ENCODE peak calls at places on chromosomes 1 and 21, in six cellular contexts. U is HepG2, N is K562, C is SK-N-SH, W is HCT116, F is GM12878. O is an unnamed sample. For H3K4me1, the result is how much of the 10 kb centered on the place peaks cover.

GRCh38 chr1:231629132-231629531 is 2.5 kb downstream of the DISC1 start:
- DNase-seq in U (no peak), N (peak), C (no peak), W (no peak), F (no peak), O (no peak)

GRCh38 chr1:100354971-100355394 is 2.7 kb downstream of the CDC14A start:
- DNase-seq in U (peak), N (peak), C (no peak), W (peak), F (no peak), O (no peak)

GRCh38 chr1:40802078-40803075 is 18.8 kb downstream of the KCNQ4 start:
- DNase-seq in U (peak), N (peak), C (peak), W (peak), F (no peak), O (peak)

GRCh38 chr1:66439028-66439427 is 94.9 kb upstream of the SGIP1 start:
- DNase-seq in U (no peak), N (no peak), C (no peak), W (no peak), F (peak), O (no peak)

GRCh38 chr1:201385299-201385891 is 7.9 kb upstream of the TNNT2 start:
- DNase-seq in U (peak), N (peak), C (peak), W (no peak), F (no peak), O (peak)

GRCh38 chr1:43853161-43853921 is 80.3 kb upstream of the ARTN start:
- DNase-seq in U (no peak), N (no peak), C (peak), W (no peak), F (peak), O (no peak)

GRCh38 chr1:162327791-162328165 is 48.9 kb downstream of the SPATA46 start:
- DNase-seq in U (no peak), N (no peak), C (no peak), W (no peak), F (no peak), O (no peak)

GRCh38 chr1:238485062-238485905 is 594.6 kb upstream of the ZP4 start:
- DNase-seq in U (no peak), N (no peak), C (no peak), W (no peak), F (no peak), O (no peak)

GRCh38 chr1:54475357-54476230 is 69.4 kb upstream of the SSBP3 start:
- DNase-seq in U (no peak), N (no peak), C (peak), W (no peak), F (no peak), O (no peak)

GRCh38 chr1:88920845-88921244 is 29.5 kb upstream of the GTF2B start:
- DNase-seq in U (peak), N (no peak), C (no peak), W (no peak), F (no peak), O (no peak)

GRCh38 chr1:41455479-41456271 is 28.8 kb downstream of the EDN2 start:
- DNase-seq in U (no peak), N (no peak), C (peak), W (no peak), F (no peak), O (no peak)

GRCh38 chr1:4482526-4482925 is 171.9 kb upstream of the AJAP1 start:
- DNase-seq in U (no peak), N (no peak), C (no peak), W (no peak), F (no peak), O (no peak)

GRCh38 chr1:221522440-221523050 is 219.3 kb downstream of the DUSP10 start:
- DNase-seq in U (no peak), N (no peak), C (no peak), W (no peak), F (no peak), O (no peak)

GRCh38 chr1:94678187-94678863 is 136.8 kb upstream of the F3 start:
- DNase-seq in U (no peak), N (no peak), C (no peak), W (no peak), F (no peak), O (no peak)

GRCh38 chr21:17742940-17743592 is 76.1 kb downstream of the C21orf91 start:
- DNase-seq in U (no peak), N (no peak), C (no peak), W (no peak), F (peak), O (no peak)

GRCh38 chr1:10400013-10400412 is 1.1 kb downstream of the PGD start:
- DNase-seq in U (no peak), N (peak), C (no peak), W (no peak), F (no peak), O (no peak)

GRCh38 chr21:33197546-33197945 is 32.2 kb upstream of the IFNAR2 start:
- DNase-seq in U (no peak), N (no peak), C (no peak), W (no peak), F (no peak), O (no peak)

GRCh38 chr1:3031401-3032221 is 10.3 kb downstream of the ACTRT2 start:
- DNase-seq in U (no peak), N (no peak), C (no peak), W (no peak), F (no peak), O (no peak)

GRCh38 chr1:172002725-172003345 is 161.5 kb downstream of the DNM3 start:
- DNase-seq in U (peak), N (peak), C (peak), W (peak), F (peak), O (no peak)

GRCh38 chr1:91863498-91863897 is 22.5 kb downstream of the TGFBR3 start:
- DNase-seq in U (no peak), N (no peak), C (no peak), W (no peak), F (no peak), O (no peak)

GRCh38 chr1:86247553-86248279 is 91.1 kb upstream of the COL24A1 start:
- DNase-seq in U (no peak), N (no peak), C (no peak), W (no peak), F (no peak), O (no peak)

GRCh38 chr1:226002667-226003501 is 3.7 kb upstream of the SDE2 start:
- DNase-seq in U (no peak), N (peak), C (peak), W (peak), F (no peak), O (peak)

GRCh38 chr1:111851552-111851951 is 95.9 kb downstream of the DDX20 start:
- DNase-seq in U (no peak), N (no peak), C (no peak), W (no peak), F (no peak), O (no peak)

GRCh38 chr1:176628775-176629174 is 165.8 kb downstream of the PAPPA2 start:
- DNase-seq in U (no peak), N (no peak), C (no peak), W (no peak), F (no peak), O (no peak)

GRCh38 chr1:10622896-10623295 is 148.1 kb downstream of the PEX14 start:
- DNase-seq in U (no peak), N (no peak), C (no peak), W (no peak), F (no peak), O (no peak)

GRCh38 chr1:183215076-183215720 is 29.1 kb downstream of the LAMC2 start:
- DNase-seq in U (no peak), N (no peak), C (no peak), W (no peak), F (no peak), O (no peak)

GRCh38 chr1:226640737-226641136 is 92.2 kb downstream of the STUM start:
- DNase-seq in U (no peak), N (no peak), C (no peak), W (no peak), F (no peak), O (no peak)

GRCh38 chr21:38503588-38503987 is 5.3 kb upstream of the ERG start:
- DNase-seq in U (no peak), N (no peak), C (peak), W (no peak), F (no peak), O (no peak)

DNA sequence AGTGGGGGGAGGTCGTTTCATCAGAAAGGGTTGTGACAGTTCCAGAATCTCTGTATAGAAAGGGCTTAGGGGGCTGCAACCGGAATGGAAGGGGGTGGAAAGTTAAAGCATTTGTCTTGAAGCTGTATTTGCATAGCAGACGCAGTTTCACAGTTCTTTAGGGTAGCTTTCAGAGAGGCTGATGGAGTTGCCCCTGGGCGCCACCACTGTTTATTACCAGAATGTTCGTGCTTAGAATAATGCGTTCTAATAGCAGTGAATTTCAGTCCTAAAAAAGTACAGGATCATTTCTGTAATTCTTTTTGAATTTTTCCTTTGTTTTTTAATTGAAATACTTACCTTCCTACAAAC is 1.3 kb downstream of the EXO1 start:
- DNase-seq in U (no peak), N (no peak), C (peak), W (no peak), F (no peak), O (no peak)
- H3K9ac ChIP-seq in U (peak), N (peak), C (peak), W (peak), F (peak), O (no peak)

GRCh38 chr1:108561145-108561458 is 1.2 kb downstream of the EEIG2 start:
- DNase-seq in U (no peak), N (peak), C (no peak), W (no peak), F (no peak), O (no peak)
- H3K4me1 ChIP-seq in U (under half), N (under half), C (under half), W (under half), F (under half), O (under half)

DNA sequence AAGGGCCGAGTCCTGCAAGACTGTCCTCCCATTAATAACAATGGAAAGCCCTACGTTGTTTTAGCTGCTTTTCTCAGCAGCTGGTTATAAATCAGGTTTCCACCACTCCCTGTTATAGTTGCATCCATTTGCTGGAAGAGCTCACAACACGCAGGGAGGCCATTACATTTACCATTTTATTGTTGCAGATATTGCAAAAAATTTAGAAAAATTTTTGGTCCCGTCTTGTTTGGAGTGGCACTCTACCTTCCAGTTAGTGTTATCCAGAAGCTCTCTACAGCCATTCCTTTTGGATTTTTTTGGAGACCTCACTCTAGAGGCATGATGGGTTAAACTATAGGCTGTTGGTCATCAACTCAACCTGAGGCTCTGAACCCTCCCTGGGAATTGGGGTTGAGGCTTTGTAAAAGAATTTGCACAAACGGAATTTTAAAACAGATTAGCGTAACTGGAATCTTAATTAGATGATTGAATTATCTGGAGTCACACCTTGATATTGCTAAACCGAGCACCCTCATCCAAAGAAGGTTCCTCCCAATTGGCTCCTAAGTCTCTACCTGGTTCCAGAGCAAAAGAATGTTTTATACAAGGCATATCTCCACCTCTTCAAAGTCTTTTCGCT is 1532.0 kb upstream of the TPTE start:
- DNase-seq in U (peak), N (no peak), C (no peak), W (no peak), F (no peak), O (no peak)
- TF ChIP-seq JUND in U (no peak), N (no peak), C (no peak), W (no peak), F (no peak), O (no peak)

GRCh38 chr21:45377866-45378257 is 27.1 kb upstream of the COL18A1 start:
- DNase-seq in U (no peak), N (no peak), C (no peak), W (no peak), F (no peak), O (no peak)
- H3K9ac ChIP-seq in U (no peak), N (no peak), C (no peak), W (no peak), F (no peak), O (no peak)

GRCh38 chr1:28071813-28072212 is 16.6 kb downstream of the EYA3 start:
- DNase-seq in U (no peak), N (no peak), C (no peak), W (no peak), F (no peak), O (no peak)
- H3K4me1 ChIP-seq in U (under half), N (under half), C (under half), W (under half), F (half or more), O (under half)

DNA sequence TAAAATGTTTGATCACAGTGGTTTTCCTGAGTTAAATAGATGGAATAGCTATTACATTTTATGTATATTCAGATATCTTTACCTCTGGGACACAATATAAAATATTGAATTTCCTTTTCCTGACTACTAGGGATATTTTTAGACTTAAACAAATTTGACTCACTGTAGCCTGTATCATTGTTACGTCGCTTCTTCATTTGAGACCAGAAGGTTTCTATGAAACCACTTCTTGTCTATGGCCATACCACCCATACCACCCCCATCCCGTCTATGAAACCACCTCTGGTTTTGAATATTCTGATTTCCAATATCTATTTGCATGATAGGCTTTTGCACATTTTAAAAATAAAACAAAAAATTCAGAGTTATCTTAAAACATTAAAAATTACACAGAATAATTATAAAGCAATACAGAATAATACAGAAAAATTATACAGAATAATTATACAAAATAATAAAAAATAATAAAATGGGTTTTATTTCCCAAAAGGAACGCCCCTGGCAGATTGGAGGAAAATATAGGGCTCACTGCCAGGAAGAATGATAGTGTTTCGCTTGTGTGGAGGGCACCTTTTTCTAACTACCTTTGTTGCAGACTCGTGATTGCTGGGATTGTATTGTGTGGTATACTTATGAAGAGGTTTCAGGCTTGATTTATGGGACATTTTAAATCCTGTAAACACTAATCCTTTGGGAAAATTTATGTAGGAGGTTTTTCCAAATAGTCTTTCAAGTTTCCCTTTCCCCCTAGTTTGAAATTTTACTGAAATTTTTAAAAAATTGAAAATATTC is 4.7 kb downstream of the SPEN start:
- DNase-seq in U (no peak), N (no peak), C (no peak), W (no peak), F (no peak), O (no peak)
- TF ChIP-seq JUND in U (no peak), N (no peak), C (no peak), W (no peak), F (no peak), O (no peak)

GRCh38 chr1:154222518-154222917 is 1.8 kb downstream of the UBAP2L start:
- DNase-seq in U (no peak), N (no peak), C (no peak), W (no peak), F (no peak), O (no peak)
- H3K9ac ChIP-seq in U (peak), N (no peak), C (peak), W (no peak), F (no peak), O (no peak)